ENCODE peak calls at places on chromosomes 16 and 17, in eight cellular contexts. P is nephron progenitor cell, B is dorsolateral prefrontal cortex, N is lung, R is Calu3, O is astrocyte of the cerebellum, Q is transverse colon, E is GM23338. J is an unnamed sample.
A peak's percentile ranks its signal among the peaks of the same experiment; 100 is the strongest.

GRCh38 chr16:66551788-66552287 is 538 bp upstream of the CKLF start:
- DNase-seq in P (no peak), R (no peak), Q (no peak), O (no peak), N (no peak), E (no peak), B (no peak), J (no peak)

GRCh38 chr17:67478266-67479118 is 101.4 kb downstream of the PITPNC1 start:
- DNase-seq in O (no peak), R (no peak), E (no peak), B (no peak), N (no peak), P (no peak), Q (no peak), J (no peak)

GRCh38 chr17:36768355-36768754 is 167.0 kb downstream of the MRM1 start:
- DNase-seq in Q (no peak), N (no peak), P (peak; percentile 54), O (no peak), B (no peak), R (no peak), E (peak; percentile 68), J (no peak)

GRCh38 chr17:4514206-4514605 is 15.5 kb downstream of the SPNS2 start:
- DNase-seq in O (no peak), R (peak; percentile 77), N (peak; percentile 72), B (no peak), P (no peak), E (peak; percentile 56), Q (no peak), J (no peak)

GRCh38 chr16:87334611-87335305 is 17.6 kb upstream of the C16orf95 start:
- DNase-seq in O (no peak), Q (no peak), R (no peak), B (no peak), P (no peak), E (no peak), N (no peak), J (no peak)

GRCh38 chr17:7932483-7932891 is 481 bp downstream of the CNTROB start:
- DNase-seq in O (no peak), R (peak; percentile 5), N (no peak), Q (peak; percentile 43), B (no peak), E (peak; percentile 65), P (peak; percentile 19), J (peak; percentile 49)

GRCh38 chr17:14506364-14506763 is 205.5 kb downstream of the HS3ST3B1 start:
- DNase-seq in O (no peak), N (no peak), R (no peak), Q (no peak), B (no peak), E (no peak), P (no peak), J (no peak)

GRCh38 chr16:2350500-2350899 is 10.0 kb upstream of the ABCA3 start:
- DNase-seq in B (no peak), E (no peak), Q (no peak), P (no peak), R (no peak), O (no peak), N (no peak), J (no peak)

GRCh38 chr17:2067048-2067452 is 12.1 kb downstream of the HIC1 start:
- DNase-seq in O (no peak), P (no peak), B (no peak), R (no peak), E (no peak), N (no peak), Q (no peak), J (peak; percentile 35)

GRCh38 chr17:2063306-2064146 is 8.6 kb downstream of the HIC1 start:
- DNase-seq in B (no peak), E (no peak), N (no peak), O (no peak), P (no peak), Q (peak; percentile 39), R (no peak), J (peak; percentile 36)

GRCh38 chr17:2064147-2064489 is 9.2 kb downstream of the HIC1 start:
- DNase-seq in E (no peak), P (no peak), B (no peak), N (no peak), R (no peak), Q (no peak), O (no peak), J (peak; percentile 11)

GRCh38 chr17:2064511-2064910 is 9.6 kb downstream of the HIC1 start:
- DNase-seq in Q (peak; percentile 36), P (no peak), N (no peak), B (no peak), O (no peak), R (no peak), E (no peak), J (peak; percentile 6)

DNA sequence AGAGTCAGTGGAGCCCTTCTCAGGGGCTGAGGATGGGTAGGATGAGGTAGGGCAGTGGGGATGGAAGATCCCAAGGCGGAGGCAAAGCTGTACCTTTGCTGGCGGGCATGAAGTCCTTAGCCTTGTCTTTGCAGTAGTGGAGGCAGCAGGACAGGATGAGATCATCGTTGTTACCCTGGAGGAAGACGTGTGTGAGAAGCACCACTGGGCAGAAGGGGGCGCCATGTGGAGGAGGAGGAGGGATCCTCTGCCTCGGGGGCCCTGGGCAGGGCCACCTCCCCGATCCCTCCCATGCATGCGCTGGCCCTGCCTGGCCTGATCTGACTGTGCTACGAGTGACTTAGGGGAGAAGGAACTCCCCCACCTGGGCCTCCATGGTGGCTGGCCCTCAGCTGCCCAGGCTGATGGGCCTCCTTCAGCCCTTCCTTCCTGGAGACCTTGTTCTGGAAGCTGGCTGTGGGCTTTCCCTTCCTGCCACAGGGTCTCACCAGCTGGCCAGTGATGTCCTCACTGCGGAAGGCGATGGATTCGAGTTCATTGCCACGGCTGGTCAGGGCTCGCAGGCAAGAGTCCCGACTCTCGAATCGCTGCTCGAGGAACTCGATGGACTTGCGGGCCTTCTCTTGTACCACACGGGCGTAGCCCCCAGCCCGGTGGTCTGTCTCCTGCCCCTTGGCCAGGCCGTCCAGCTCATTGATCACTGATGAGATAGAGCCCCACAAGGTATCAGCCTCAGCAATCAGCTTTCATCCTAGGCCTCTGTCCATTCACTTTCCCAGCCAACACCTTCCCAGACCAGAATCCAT is 10.3 kb downstream of the HIC1 start:
- DNase-seq in P (no peak), N (no peak), Q (peak; percentile 46), E (peak; percentile 89), O (no peak), R (no peak), B (no peak), J (no peak)
- TF ChIP-seq CTCF in P (peak; percentile 12), N (no peak), Q (peak; percentile 16), E (peak; percentile 58), O (peak; percentile 46), R (no peak), B (no peak), J (peak; percentile 36)

GRCh38 chr17:22703786-22704441 is 1011.6 kb downstream of the KCNJ18 start:
- DNase-seq in P (no peak), Q (no peak), N (no peak), B (no peak), E (no peak), O (no peak), R (no peak), J (no peak)

GRCh38 chr17:22704674-22705073 is 1012.4 kb downstream of the KCNJ18 start:
- DNase-seq in O (no peak), B (no peak), R (no peak), N (no peak), P (no peak), E (no peak), Q (no peak), J (no peak)

GRCh38 chr17:22707626-22708025 is 1015.3 kb downstream of the KCNJ18 start:
- DNase-seq in P (no peak), N (no peak), O (no peak), Q (no peak), E (no peak), B (no peak), R (no peak), J (no peak)

GRCh38 chr17:22703204-22703603 is 1010.9 kb downstream of the KCNJ18 start:
- DNase-seq in P (no peak), N (no peak), O (no peak), Q (no peak), R (no peak), B (no peak), E (no peak), J (no peak)
- TF ChIP-seq CTCF in P (no peak), N (no peak), O (no peak), Q (no peak), R (no peak), B (no peak), E (peak; percentile 33), J (no peak)

GRCh38 chr16:58513874-58514273 is 1.4 kb upstream of the SETD6 start:
- DNase-seq in N (no peak), R (no peak), Q (no peak), E (no peak), P (no peak), B (no peak), O (no peak), J (no peak)

GRCh38 chr16:58518083-58518979 is 3.0 kb downstream of the SETD6 start:
- DNase-seq in B (no peak), O (no peak), E (no peak), R (no peak), N (no peak), P (no peak), Q (no peak), J (no peak)

GRCh38 chr16:58516768-58517107 is 1.4 kb downstream of the SETD6 start:
- DNase-seq in N (no peak), Q (no peak), R (no peak), O (no peak), B (no peak), P (no peak), E (no peak), J (no peak)

GRCh38 chr16:58515125-58515870 is at the start of gene SETD6:
- DNase-seq in Q (peak; percentile 90), B (peak; percentile 88), O (peak; percentile 76), N (peak; percentile 90), P (peak; percentile 94), R (peak; percentile 94), E (peak; percentile 94), J (peak; percentile 82)

GRCh38 chr16:58515871-58516767 is 802 bp downstream of the SETD6 start:
- DNase-seq in E (peak; percentile 70), N (no peak), P (peak; percentile 33), O (no peak), B (no peak), Q (peak; percentile 67), R (peak; percentile 65), J (peak; percentile 38)
- TF ChIP-seq CTCF in E (no peak), N (no peak), P (no peak), O (no peak), B (no peak), Q (no peak), R (peak; percentile 8), J (no peak)

GRCh38 chr16:54936979-54937672 is 6.5 kb downstream of the IRX5 start:
- DNase-seq in E (peak; percentile 94), P (peak; percentile 83), B (no peak), O (peak; percentile 62), N (peak; percentile 72), R (no peak), Q (no peak), J (peak; percentile 82)

GRCh38 chr16:54936086-54936978 is 5.7 kb downstream of the IRX5 start:
- DNase-seq in R (no peak), E (peak; percentile 75), P (peak; percentile 69), O (no peak), B (no peak), N (no peak), Q (no peak), J (peak; percentile 63)

GRCh38 chr16:54938351-54939346 is 8.0 kb downstream of the IRX5 start:
- DNase-seq in O (no peak), N (no peak), B (no peak), Q (no peak), E (peak; percentile 57), P (peak; percentile 37), R (no peak), J (no peak)

GRCh38 chr16:54939537-54940278 is 9.0 kb downstream of the IRX5 start:
- DNase-seq in Q (no peak), B (no peak), E (peak; percentile 63), N (no peak), P (peak; percentile 72), R (no peak), O (no peak), J (no peak)

GRCh38 chr16:54937673-54938350 is 7.1 kb downstream of the IRX5 start:
- DNase-seq in O (no peak), R (no peak), Q (no peak), N (no peak), E (peak; percentile 42), B (no peak), P (peak; percentile 21), J (no peak)
- TF ChIP-seq CTCF in O (no peak), R (no peak), Q (no peak), N (no peak), E (peak; percentile 11), B (no peak), P (no peak), J (no peak)

J was measured in foreskin fibroblast.